ENCODE peak calls at places on chromosomes 13 and 19, in ten cellular contexts. One of them, this sample, is unnamed.

GRCh38 chr19:58498316-58499020 is 13.3 kb downstream of the SLC27A5 start:
- DNase-seq in DMS79: no peak
- DNase-seq in progenitor cell of endocrine pancreas: no peak
- DNase-seq in B cell: no peak
- DNase-seq in Daoy: no peak
- DNase-seq in amniotic stem cell: no peak
- DNase-seq in amniotic epithelial cell: no peak
- DNase-seq in ecto neural progenitor cell: peak
- DNase-seq in DMS153: no peak
- DNase-seq in omental fat pad: no peak
- DNase-seq in this sample: no peak

GRCh38 chr19:57267294-57267693 is 13.0 kb upstream of the ZNF460 start:
- DNase-seq in DMS79: no peak
- DNase-seq in progenitor cell of endocrine pancreas: no peak
- DNase-seq in B cell: no peak
- DNase-seq in Daoy: no peak
- DNase-seq in amniotic stem cell: no peak
- DNase-seq in amniotic epithelial cell: no peak
- DNase-seq in ecto neural progenitor cell: no peak
- DNase-seq in DMS153: no peak
- DNase-seq in omental fat pad: no peak
- DNase-seq in this sample: no peak

GRCh38 chr19:54179921-54180452 is 7.0 kb upstream of the TMC4 start:
- DNase-seq in DMS79: no peak
- DNase-seq in progenitor cell of endocrine pancreas: peak
- DNase-seq in B cell: peak
- DNase-seq in Daoy: no peak
- DNase-seq in amniotic stem cell: no peak
- DNase-seq in amniotic epithelial cell: peak
- DNase-seq in ecto neural progenitor cell: peak
- DNase-seq in DMS153: peak
- DNase-seq in omental fat pad: no peak
- DNase-seq in this sample: peak

GRCh38 chr19:18340990-18341868 is 831 bp downstream of the PGPEP1 start:
- DNase-seq in DMS79: no peak
- DNase-seq in progenitor cell of endocrine pancreas: peak
- DNase-seq in B cell: peak
- DNase-seq in Daoy: peak
- DNase-seq in amniotic stem cell: no peak
- DNase-seq in amniotic epithelial cell: peak
- DNase-seq in ecto neural progenitor cell: peak
- DNase-seq in DMS153: no peak
- DNase-seq in omental fat pad: peak
- DNase-seq in this sample: peak

GRCh38 chr19:45917421-45918091 is 3.0 kb upstream of the NANOS2 start:
- DNase-seq in DMS79: no peak
- DNase-seq in progenitor cell of endocrine pancreas: no peak
- DNase-seq in B cell: no peak
- DNase-seq in Daoy: no peak
- DNase-seq in amniotic stem cell: no peak
- DNase-seq in amniotic epithelial cell: no peak
- DNase-seq in ecto neural progenitor cell: no peak
- DNase-seq in DMS153: no peak
- DNase-seq in omental fat pad: no peak
- DNase-seq in this sample: no peak

GRCh38 chr19:2271516-2272103 is 10.4 kb downstream of the PEAK3 start:
- DNase-seq in DMS79: no peak
- DNase-seq in progenitor cell of endocrine pancreas: no peak
- DNase-seq in B cell: no peak
- DNase-seq in Daoy: peak
- DNase-seq in amniotic stem cell: peak
- DNase-seq in amniotic epithelial cell: peak
- DNase-seq in ecto neural progenitor cell: no peak
- DNase-seq in DMS153: no peak
- DNase-seq in omental fat pad: no peak
- DNase-seq in this sample: peak

GRCh38 chr13:30453727-30454126 is 12.0 kb downstream of the HMGB1 start:
- DNase-seq in DMS79: no peak
- DNase-seq in progenitor cell of endocrine pancreas: no peak
- DNase-seq in B cell: no peak
- DNase-seq in Daoy: no peak
- DNase-seq in amniotic stem cell: no peak
- DNase-seq in amniotic epithelial cell: no peak
- DNase-seq in ecto neural progenitor cell: no peak
- DNase-seq in DMS153: no peak
- DNase-seq in omental fat pad: no peak
- DNase-seq in this sample: peak

GRCh38 chr19:56839665-56840451 is 668 bp downstream of the PEG3 start:
- DNase-seq in DMS79: no peak
- DNase-seq in progenitor cell of endocrine pancreas: no peak
- DNase-seq in B cell: peak
- DNase-seq in Daoy: peak
- DNase-seq in amniotic stem cell: no peak
- DNase-seq in amniotic epithelial cell: peak
- DNase-seq in ecto neural progenitor cell: no peak
- DNase-seq in DMS153: no peak
- DNase-seq in omental fat pad: peak
- DNase-seq in this sample: peak

GRCh38 chr13:91632071-91632470 is 233.7 kb downstream of the GPC5 start:
- DNase-seq in DMS79: no peak
- DNase-seq in progenitor cell of endocrine pancreas: no peak
- DNase-seq in B cell: no peak
- DNase-seq in Daoy: no peak
- DNase-seq in amniotic stem cell: no peak
- DNase-seq in amniotic epithelial cell: no peak
- DNase-seq in ecto neural progenitor cell: no peak
- DNase-seq in DMS153: no peak
- DNase-seq in omental fat pad: no peak
- DNase-seq in this sample: no peak

GRCh38 chr13:102401305-102401704 is 543 bp downstream of the FGF14 start:
- DNase-seq in DMS79: no peak
- DNase-seq in progenitor cell of endocrine pancreas: no peak
- DNase-seq in B cell: no peak
- DNase-seq in Daoy: peak
- DNase-seq in amniotic stem cell: no peak
- DNase-seq in amniotic epithelial cell: peak
- DNase-seq in ecto neural progenitor cell: no peak
- DNase-seq in DMS153: no peak
- DNase-seq in omental fat pad: no peak
- DNase-seq in this sample: peak

GRCh38 chr19:34232566-34233481 is 21.5 kb upstream of the GARRE1 start:
- DNase-seq in DMS79: no peak
- DNase-seq in progenitor cell of endocrine pancreas: no peak
- DNase-seq in B cell: no peak
- DNase-seq in Daoy: peak
- DNase-seq in amniotic stem cell: peak
- DNase-seq in amniotic epithelial cell: peak
- DNase-seq in ecto neural progenitor cell: no peak
- DNase-seq in DMS153: no peak
- DNase-seq in omental fat pad: no peak
- DNase-seq in this sample: peak

GRCh38 chr13:49569993-49570689 is 15.2 kb downstream of the RCBTB1 start:
- DNase-seq in DMS79: no peak
- DNase-seq in progenitor cell of endocrine pancreas: no peak
- DNase-seq in B cell: no peak
- DNase-seq in Daoy: peak
- DNase-seq in amniotic stem cell: no peak
- DNase-seq in amniotic epithelial cell: peak
- DNase-seq in ecto neural progenitor cell: no peak
- DNase-seq in DMS153: no peak
- DNase-seq in omental fat pad: no peak
- DNase-seq in this sample: peak

GRCh38 chr19:41296323-41296935 is 13.5 kb upstream of the CCDC97 start:
- DNase-seq in DMS79: no peak
- DNase-seq in progenitor cell of endocrine pancreas: no peak
- DNase-seq in B cell: no peak
- DNase-seq in Daoy: no peak
- DNase-seq in amniotic stem cell: no peak
- DNase-seq in amniotic epithelial cell: no peak
- DNase-seq in ecto neural progenitor cell: no peak
- DNase-seq in DMS153: no peak
- DNase-seq in omental fat pad: no peak
- DNase-seq in this sample: no peak

GRCh38 chr19:54882758-54883157 is 8.7 kb downstream of the FCAR start:
- DNase-seq in DMS79: no peak
- DNase-seq in progenitor cell of endocrine pancreas: no peak
- DNase-seq in B cell: no peak
- DNase-seq in Daoy: peak
- DNase-seq in amniotic stem cell: no peak
- DNase-seq in amniotic epithelial cell: no peak
- DNase-seq in ecto neural progenitor cell: no peak
- DNase-seq in DMS153: no peak
- DNase-seq in omental fat pad: no peak
- DNase-seq in this sample: no peak

GRCh38 chr13:21074601-21075302 is 13.4 kb upstream of the LATS2 start:
- DNase-seq in DMS79: no peak
- DNase-seq in progenitor cell of endocrine pancreas: no peak
- DNase-seq in B cell: peak
- DNase-seq in Daoy: no peak
- DNase-seq in amniotic stem cell: no peak
- DNase-seq in amniotic epithelial cell: peak
- DNase-seq in ecto neural progenitor cell: no peak
- DNase-seq in DMS153: no peak
- DNase-seq in omental fat pad: no peak
- DNase-seq in this sample: no peak

GRCh38 chr19:5338661-5339469 is 1.7 kb downstream of the PTPRS start:
- DNase-seq in DMS79: peak
- DNase-seq in progenitor cell of endocrine pancreas: no peak
- DNase-seq in B cell: peak
- DNase-seq in Daoy: no peak
- DNase-seq in amniotic stem cell: no peak
- DNase-seq in amniotic epithelial cell: no peak
- DNase-seq in ecto neural progenitor cell: peak
- DNase-seq in DMS153: no peak
- DNase-seq in omental fat pad: no peak
- DNase-seq in this sample: no peak

GRCh38 chr19:30229524-30230174 is 142.5 kb upstream of the ZNF536 start:
- DNase-seq in DMS79: peak
- DNase-seq in progenitor cell of endocrine pancreas: no peak
- DNase-seq in B cell: no peak
- DNase-seq in Daoy: peak
- DNase-seq in amniotic stem cell: no peak
- DNase-seq in amniotic epithelial cell: peak
- DNase-seq in ecto neural progenitor cell: no peak
- DNase-seq in DMS153: no peak
- DNase-seq in omental fat pad: no peak
- DNase-seq in this sample: no peak

GRCh38 chr13:99993660-99994455 is 12.3 kb downstream of the ZIC2 start:
- DNase-seq in DMS79: no peak
- DNase-seq in progenitor cell of endocrine pancreas: no peak
- DNase-seq in B cell: no peak
- DNase-seq in Daoy: peak
- DNase-seq in amniotic stem cell: no peak
- DNase-seq in amniotic epithelial cell: no peak
- DNase-seq in ecto neural progenitor cell: no peak
- DNase-seq in DMS153: no peak
- DNase-seq in omental fat pad: no peak
- DNase-seq in this sample: no peak

GRCh38 chr19:51702103-51702753 is 9.1 kb downstream of the SPACA6 start:
- DNase-seq in DMS79: no peak
- DNase-seq in progenitor cell of endocrine pancreas: peak
- DNase-seq in B cell: no peak
- DNase-seq in Daoy: peak
- DNase-seq in amniotic stem cell: no peak
- DNase-seq in amniotic epithelial cell: peak
- DNase-seq in ecto neural progenitor cell: peak
- DNase-seq in DMS153: peak
- DNase-seq in omental fat pad: peak
- DNase-seq in this sample: peak

GRCh38 chr13:65959305-65959704 is 1270.8 kb downstream of the PCDH9 start:
- DNase-seq in DMS79: no peak
- DNase-seq in progenitor cell of endocrine pancreas: no peak
- DNase-seq in B cell: no peak
- DNase-seq in Daoy: no peak
- DNase-seq in amniotic stem cell: peak
- DNase-seq in amniotic epithelial cell: no peak
- DNase-seq in ecto neural progenitor cell: no peak
- DNase-seq in DMS153: no peak
- DNase-seq in omental fat pad: no peak
- DNase-seq in this sample: peak

GRCh38 chr19:48918801-48919247 is 14.7 kb upstream of the DHDH start:
- DNase-seq in DMS79: no peak
- DNase-seq in progenitor cell of endocrine pancreas: no peak
- DNase-seq in B cell: peak
- DNase-seq in Daoy: peak
- DNase-seq in amniotic stem cell: no peak
- DNase-seq in amniotic epithelial cell: peak
- DNase-seq in ecto neural progenitor cell: peak
- DNase-seq in DMS153: no peak
- DNase-seq in omental fat pad: no peak
- DNase-seq in this sample: no peak

GRCh38 chr13:88586263-88586662 is 915.1 kb downstream of the SLITRK5 start:
- DNase-seq in DMS79: no peak
- DNase-seq in progenitor cell of endocrine pancreas: no peak
- DNase-seq in B cell: no peak
- DNase-seq in Daoy: no peak
- DNase-seq in amniotic stem cell: no peak
- DNase-seq in amniotic epithelial cell: peak
- DNase-seq in ecto neural progenitor cell: no peak
- DNase-seq in DMS153: no peak
- DNase-seq in omental fat pad: no peak
- DNase-seq in this sample: no peak

GRCh38 chr13:30464496-30465351 is 1.0 kb downstream of the HMGB1 start:
- DNase-seq in DMS79: peak
- DNase-seq in progenitor cell of endocrine pancreas: peak
- DNase-seq in B cell: peak
- DNase-seq in Daoy: peak
- DNase-seq in amniotic stem cell: peak
- DNase-seq in amniotic epithelial cell: peak
- DNase-seq in ecto neural progenitor cell: peak
- DNase-seq in DMS153: peak
- DNase-seq in omental fat pad: peak
- DNase-seq in this sample: peak

GRCh38 chr13:109408596-109409382 is 377.6 kb downstream of the IRS2 start:
- DNase-seq in DMS79: no peak
- DNase-seq in progenitor cell of endocrine pancreas: no peak
- DNase-seq in B cell: no peak
- DNase-seq in Daoy: no peak
- DNase-seq in amniotic stem cell: no peak
- DNase-seq in amniotic epithelial cell: peak
- DNase-seq in ecto neural progenitor cell: no peak
- DNase-seq in DMS153: no peak
- DNase-seq in omental fat pad: no peak
- DNase-seq in this sample: peak

GRCh38 chr19:6234527-6234926 is 45.2 kb downstream of the MLLT1 start:
- DNase-seq in DMS79: no peak
- DNase-seq in progenitor cell of endocrine pancreas: no peak
- DNase-seq in B cell: no peak
- DNase-seq in Daoy: no peak
- DNase-seq in amniotic stem cell: no peak
- DNase-seq in amniotic epithelial cell: no peak
- DNase-seq in ecto neural progenitor cell: no peak
- DNase-seq in DMS153: no peak
- DNase-seq in omental fat pad: no peak
- DNase-seq in this sample: no peak

GRCh38 chr19:55670280-55671053 is 4.6 kb upstream of the EPN1 start:
- DNase-seq in DMS79: no peak
- DNase-seq in progenitor cell of endocrine pancreas: no peak
- DNase-seq in B cell: peak
- DNase-seq in Daoy: peak
- DNase-seq in amniotic stem cell: no peak
- DNase-seq in amniotic epithelial cell: no peak
- DNase-seq in ecto neural progenitor cell: peak
- DNase-seq in DMS153: no peak
- DNase-seq in omental fat pad: no peak
- DNase-seq in this sample: no peak

GRCh38 chr13:40667622-40667978 is 1.2 kb upstream of the FOXO1 start:
- DNase-seq in DMS79: no peak
- DNase-seq in progenitor cell of endocrine pancreas: no peak
- DNase-seq in B cell: no peak
- DNase-seq in Daoy: no peak
- DNase-seq in amniotic stem cell: no peak
- DNase-seq in amniotic epithelial cell: no peak
- DNase-seq in ecto neural progenitor cell: no peak
- DNase-seq in DMS153: no peak
- DNase-seq in omental fat pad: no peak
- DNase-seq in this sample: no peak